ENCODE peak calls at places on chromosomes 2 and 18, in four cellular contexts. X is astrocyte of the cerebellum, D is astrocyte of the spinal cord, W is coronary artery. H is an unnamed sample.

GRCh38 chr2:38106420-38107182 is 30.6 kb upstream of the CYP1B1 start:
- DNase-seq in X (peak), D (peak), W (no peak), H (peak)

GRCh38 chr2:39094717-39095363 is 26.0 kb downstream of the SOS1 start:
- DNase-seq in X (no peak), D (peak), W (no peak), H (no peak)

GRCh38 chr2:238113611-238114010 is 13.5 kb downstream of the ESPNL start:
- DNase-seq in X (no peak), D (no peak), W (no peak), H (no peak)

GRCh38 chr2:110103060-110103961 is 12.3 kb downstream of the MALL start:
- DNase-seq in X (no peak), D (no peak), W (peak), H (no peak)

GRCh38 chr2:182173944-182174622 is 188.4 kb downstream of the PPP1R1C start:
- DNase-seq in X (no peak), D (no peak), W (no peak), H (no peak)

GRCh38 chr2:104853926-104854506 is at the start of gene POU3F3:
- DNase-seq in X (peak), D (peak), W (no peak), H (peak)

GRCh38 chr2:100200985-100201384 is 58.6 kb upstream of the AFF3 start:
- DNase-seq in X (no peak), D (peak), W (no peak), H (no peak)

GRCh38 chr18:63979409-63979908 is 9.6 kb downstream of the SERPINB8 start:
- DNase-seq in X (peak), D (peak), W (no peak), H (no peak)

GRCh38 chr2:46076251-46076650 is 221.0 kb upstream of the EPAS1 start:
- DNase-seq in X (no peak), D (peak), W (no peak), H (no peak)

GRCh38 chr2:192379736-192380135 is 185.0 kb upstream of the TMEFF2 start:
- DNase-seq in X (no peak), D (no peak), W (no peak), H (no peak)
- H3K4me3 ChIP-seq in X (no peak), D (no peak), W (no peak), H (no peak)

GRCh38 chr18:50586710-50587109 is 26.8 kb downstream of the MAPK4 start:
- DNase-seq in X (no peak), D (no peak), W (no peak), H (no peak)
- TF ChIP-seq CTCF in X (no peak), D (no peak), W (no peak), H (peak)

GRCh38 chr2:240721596-240722180 is 30.0 kb downstream of the AQP12A start:
- DNase-seq in X (no peak), D (no peak), W (no peak), H (no peak)

GRCh38 chr2:240718896-240719490 is 27.3 kb downstream of the AQP12A start:
- DNase-seq in X (no peak), D (no peak), W (no peak), H (no peak)

GRCh38 chr2:240720686-240721595 is 29.3 kb downstream of the AQP12A start:
- DNase-seq in X (no peak), D (no peak), W (no peak), H (no peak)

GRCh38 chr2:240717681-240718581 is 26.3 kb downstream of the AQP12A start:
- DNase-seq in X (no peak), D (no peak), W (no peak), H (no peak)

DNA sequence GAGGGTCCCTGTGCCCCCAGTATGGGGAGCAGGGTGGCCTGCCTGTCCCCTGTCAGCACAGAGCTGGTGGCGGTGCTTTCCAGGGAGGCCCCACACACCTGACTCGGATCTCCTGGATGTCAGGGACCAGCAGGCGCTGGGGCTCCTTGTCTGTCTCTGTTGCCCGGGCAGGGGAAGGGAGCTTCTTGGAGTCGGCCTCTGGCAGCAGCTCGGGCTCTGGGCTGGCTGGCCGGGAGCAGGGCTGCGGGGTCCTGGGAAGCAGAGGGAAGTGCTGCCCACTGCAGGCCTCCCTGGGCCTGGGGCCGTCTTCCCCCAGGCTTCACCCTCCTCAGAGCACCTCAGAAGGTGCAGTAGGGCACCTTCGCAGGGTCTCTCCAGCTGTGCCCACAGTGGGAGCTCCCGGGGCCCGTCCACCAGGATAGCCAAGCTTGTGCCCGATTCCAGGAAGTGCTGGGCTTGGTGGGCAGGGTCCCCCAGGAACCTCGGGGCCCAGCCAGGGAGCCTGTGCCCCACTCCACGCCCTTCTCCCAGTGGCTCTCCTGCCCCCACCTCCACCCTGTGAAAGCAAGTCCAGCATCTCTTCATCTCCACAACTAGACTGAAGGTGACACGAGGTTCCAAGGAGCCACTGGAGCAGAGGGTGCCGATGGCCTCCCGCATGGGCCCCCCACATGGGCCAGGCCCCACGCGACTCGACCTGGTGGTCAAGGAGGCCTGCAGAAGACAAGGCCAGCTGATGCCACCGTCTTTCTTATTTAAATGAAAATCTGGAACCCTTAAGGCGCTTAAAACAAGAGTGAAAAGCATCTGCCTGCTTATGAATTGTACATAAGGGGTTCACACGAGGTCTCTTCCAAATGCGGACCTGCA is 28.2 kb downstream of the AQP12A start:
- DNase-seq in X (no peak), D (no peak), W (no peak), H (no peak)
- H3K4me3 ChIP-seq in X (no peak), D (no peak), W (no peak), H (no peak)

GRCh38 chr2:222320441-222321395 is 21.9 kb upstream of the PAX3 start:
- DNase-seq in X (no peak), D (peak), W (no peak), H (no peak)

GRCh38 chr2:222318712-222319575 is 20.1 kb upstream of the PAX3 start:
- DNase-seq in X (no peak), D (no peak), W (no peak), H (no peak)

GRCh38 chr2:222319576-222320440 is 21.0 kb upstream of the PAX3 start:
- DNase-seq in X (no peak), D (no peak), W (no peak), H (no peak)

GRCh38 chr2:222315443-222316121 is 16.8 kb upstream of the PAX3 start:
- DNase-seq in X (no peak), D (no peak), W (no peak), H (no peak)

DNA sequence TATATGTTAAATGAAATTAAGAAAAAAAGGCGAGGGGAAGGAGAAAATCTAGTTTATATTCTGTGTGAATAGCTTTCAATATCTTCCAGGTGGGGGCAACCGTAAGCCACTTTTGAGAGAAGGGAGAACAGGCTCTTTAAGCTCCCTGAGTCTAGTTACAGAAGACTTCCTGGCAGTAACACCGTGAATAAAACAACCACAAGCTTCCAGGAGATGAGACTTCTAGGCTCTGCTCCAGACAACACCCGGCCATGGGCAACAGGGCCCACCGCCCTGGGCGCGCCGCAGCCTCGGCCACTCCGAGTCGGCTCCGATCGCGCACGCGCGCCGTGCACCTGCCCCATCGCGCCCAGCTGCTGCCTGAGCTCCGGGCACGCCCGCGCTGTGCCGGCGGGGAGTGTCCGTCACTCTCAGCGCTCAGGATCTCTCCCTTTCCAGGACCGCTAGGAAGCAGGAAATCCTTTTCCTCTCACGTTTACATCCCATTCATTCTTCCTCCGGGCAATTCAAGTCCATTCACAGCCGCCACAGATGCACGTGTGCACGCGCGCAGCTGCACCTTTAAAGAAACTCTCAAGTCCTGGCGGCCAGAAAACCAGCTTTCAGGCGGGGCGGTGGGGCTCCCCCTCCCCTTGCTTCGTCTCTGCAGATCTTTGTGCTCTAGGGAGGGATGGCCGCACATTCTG is 19.4 kb upstream of the PAX3 start:
- DNase-seq in X (peak), D (peak), W (no peak), H (peak)
- TF ChIP-seq CTCF in X (peak), D (peak), W (no peak), H (peak)

DNA sequence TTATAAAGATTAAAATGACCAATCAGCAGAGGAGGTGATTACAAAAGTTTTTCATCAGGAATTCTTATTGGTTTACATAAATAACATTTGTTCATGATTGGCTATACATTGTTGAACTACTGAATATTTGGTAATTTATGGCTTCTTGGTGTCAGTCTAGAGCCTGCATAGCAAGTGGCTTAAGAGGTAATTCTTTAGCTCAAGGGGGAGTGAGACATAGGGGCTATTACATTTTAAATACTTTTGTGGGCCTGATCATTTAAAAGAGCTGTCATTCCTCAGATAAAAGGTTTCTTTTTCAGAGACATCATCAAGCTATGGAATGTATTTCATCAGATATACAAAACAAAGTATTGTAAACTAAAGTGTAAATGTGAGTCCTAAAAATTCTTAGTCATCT is 373.8 kb downstream of the EPHA4 start:
- DNase-seq in X (no peak), D (no peak), W (no peak), H (no peak)
- H3K4me3 ChIP-seq in X (no peak), D (no peak), W (no peak), H (no peak)

GRCh38 chr2:169980001-169980400 is 152.7 kb downstream of the UBR3 start:
- DNase-seq in X (no peak), D (no peak), W (no peak), H (no peak)

GRCh38 chr2:169982929-169983328 is 155.7 kb downstream of the UBR3 start:
- DNase-seq in X (no peak), D (no peak), W (no peak), H (no peak)

GRCh38 chr2:169979025-169979424 is 151.8 kb downstream of the UBR3 start:
- DNase-seq in X (no peak), D (no peak), W (no peak), H (no peak)

GRCh38 chr2:169980643-169981042 is 153.4 kb downstream of the UBR3 start:
- DNase-seq in X (no peak), D (no peak), W (no peak), H (no peak)

DNA sequence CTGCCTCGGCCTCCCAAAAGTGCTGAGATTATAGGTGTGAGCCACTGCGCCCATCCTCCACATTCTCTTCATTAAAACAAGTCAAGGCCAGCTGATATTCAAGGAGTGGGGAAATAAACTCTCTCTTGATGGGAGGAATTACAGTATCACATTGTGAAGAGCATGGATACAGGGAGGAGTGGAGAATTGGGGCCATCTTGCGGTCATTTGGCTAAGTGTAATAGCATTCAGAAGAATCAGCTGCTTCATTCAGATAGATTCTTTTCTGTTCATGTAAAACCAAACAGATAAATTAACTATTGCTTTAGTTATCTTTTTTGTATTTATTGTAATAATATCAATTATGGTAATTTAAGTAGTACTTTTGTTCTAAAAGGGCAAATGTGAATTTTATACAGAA is 156.3 kb downstream of the UBR3 start:
- DNase-seq in X (no peak), D (no peak), W (no peak), H (no peak)
- TF ChIP-seq CTCF in X (no peak), D (peak), W (no peak), H (no peak)

H was measured in epithelial cell of proximal tubule.